ENCODE peak calls at places on chromosomes 1 and 21, in eight cellular contexts. I is choroid plexus epithelial cell, Y is AG04449, P is AG09309, O is neural progenitor cell, E is AG10803, F is OCI-LY7, J is lower lobe of right lung. X is an unnamed sample.

GRCh38 chr1:2391034-2391384 is 345 bp downstream of the MORN1 start:
- DNase-seq in F (peak; percentile 30), P (no peak), E (peak; percentile 18), O (peak; percentile 76), Y (no peak), I (peak; percentile 51), J (no peak), X (no peak)

GRCh38 chr1:158149577-158150269 is 31.0 kb upstream of the CD1D start:
- DNase-seq in I (peak; percentile 98), F (peak; percentile 48), J (peak; percentile 92), P (peak; percentile 78), E (peak; percentile 94), Y (peak; percentile 70), O (peak; percentile 88), X (peak; percentile 95)

GRCh38 chr1:167926486-167926997 is 9.9 kb upstream of the DCAF6 start:
- DNase-seq in Y (no peak), I (no peak), J (no peak), E (no peak), O (peak; percentile 18), F (no peak), P (no peak), X (no peak)

GRCh38 chr1:198595765-198596164 is 43.1 kb upstream of the PTPRC start:
- DNase-seq in O (no peak), Y (no peak), I (no peak), J (no peak), F (peak; percentile 41), E (no peak), P (no peak), X (no peak)

GRCh38 chr1:61781151-61781550 is 38.9 kb downstream of the PATJ start:
- DNase-seq in P (no peak), F (no peak), O (no peak), E (no peak), J (no peak), I (no peak), Y (no peak), X (no peak)

GRCh38 chr1:206041640-206042039 is 11.3 kb upstream of the RHEX start:
- DNase-seq in E (no peak), I (no peak), F (peak; percentile 53), Y (no peak), P (no peak), J (no peak), O (peak; percentile 16), X (no peak)

GRCh38 chr1:47431534-47431933 is 6.3 kb upstream of the FOXD2 start:
- DNase-seq in E (peak; percentile 78), F (peak; percentile 31), J (no peak), O (no peak), Y (no peak), I (peak; percentile 96), P (peak; percentile 59), X (no peak)

GRCh38 chr1:31398246-31398645 is 14.8 kb upstream of the SERINC2 start:
- DNase-seq in O (no peak), E (no peak), P (no peak), F (no peak), Y (no peak), I (no peak), J (no peak), X (no peak)

GRCh38 chr1:151289991-151290708 is 8.1 kb downstream of the ZNF687 start:
- DNase-seq in J (no peak), P (no peak), I (no peak), F (no peak), Y (no peak), E (no peak), O (no peak), X (no peak)

GRCh38 chr1:110872745-110873435 is at the start of gene CD53:
- DNase-seq in J (no peak), F (peak; percentile 91), I (no peak), O (no peak), E (no peak), P (no peak), Y (no peak), X (no peak)

GRCh38 chr1:156391145-156391677 is 22.2 kb downstream of the RHBG start:
- DNase-seq in I (no peak), E (no peak), Y (no peak), O (peak; percentile 54), P (no peak), F (no peak), J (no peak), X (no peak)

GRCh38 chr1:109425391-109425790 is 857 bp downstream of the PSMA5 start:
- DNase-seq in P (no peak), E (no peak), Y (no peak), J (no peak), I (peak; percentile 63), F (peak; percentile 75), O (no peak), X (no peak)

GRCh38 chr1:2251786-2252185 is 23.7 kb downstream of the SKI start:
- DNase-seq in O (no peak), I (no peak), P (no peak), E (no peak), Y (no peak), J (peak; percentile 52), F (no peak), X (no peak)

GRCh38 chr1:203127672-203128611 is at the start of gene ADORA1:
- DNase-seq in I (peak; percentile 57), Y (no peak), P (no peak), O (peak; percentile 87), E (peak; percentile 53), F (no peak), J (peak; percentile 68), X (no peak)

GRCh38 chr1:93042822-93043557 is 36.1 kb upstream of the MTF2 start:
- DNase-seq in F (no peak), P (no peak), Y (no peak), J (no peak), I (no peak), E (no peak), O (no peak), X (no peak)

GRCh38 chr1:214551436-214552173 is at the start of gene PTPN14:
- DNase-seq in Y (peak; percentile 67), O (peak; percentile 98), J (peak; percentile 90), P (peak; percentile 80), E (peak; percentile 97), F (no peak), I (peak; percentile 97), X (peak; percentile 72)

GRCh38 chr21:41943468-41944250 is 10.2 kb downstream of the C2CD2 start:
- DNase-seq in F (no peak), P (no peak), I (no peak), O (no peak), J (no peak), Y (no peak), E (no peak), X (no peak)

DNA sequence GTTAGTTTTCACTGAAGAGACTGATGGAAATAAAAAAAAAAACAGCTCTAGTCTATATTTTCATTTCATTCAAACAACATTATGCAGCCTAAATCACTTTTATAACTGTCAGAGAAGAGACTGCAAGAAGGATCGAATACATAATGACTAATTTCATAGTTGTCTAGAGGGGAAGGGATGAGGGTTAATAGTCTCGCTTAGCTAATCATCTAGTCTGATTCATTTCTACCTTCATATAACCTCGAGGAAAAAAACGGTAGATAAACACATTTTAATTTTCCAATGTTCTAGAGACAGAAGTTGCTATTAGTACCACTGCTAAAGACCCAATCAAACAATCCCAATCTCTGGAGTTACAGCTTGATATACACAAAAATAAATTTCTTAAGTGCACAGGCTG is 3.5 kb downstream of the FUBP1 start:
- DNase-seq in O (no peak), E (peak; percentile 26), J (no peak), Y (no peak), P (no peak), I (peak; percentile 48), F (no peak), X (no peak)
- H3K4me3 ChIP-seq in O (peak overlapping the region; percentile 100), E (peak overlapping the region; percentile 30), J (peak overlapping the region; percentile 76), Y (no peak overlapping the region), P (no peak overlapping the region), I (peak overlapping the region; percentile 36), F (peak overlapping the region; percentile 87), X (peak overlapping the region; percentile 98)

DNA sequence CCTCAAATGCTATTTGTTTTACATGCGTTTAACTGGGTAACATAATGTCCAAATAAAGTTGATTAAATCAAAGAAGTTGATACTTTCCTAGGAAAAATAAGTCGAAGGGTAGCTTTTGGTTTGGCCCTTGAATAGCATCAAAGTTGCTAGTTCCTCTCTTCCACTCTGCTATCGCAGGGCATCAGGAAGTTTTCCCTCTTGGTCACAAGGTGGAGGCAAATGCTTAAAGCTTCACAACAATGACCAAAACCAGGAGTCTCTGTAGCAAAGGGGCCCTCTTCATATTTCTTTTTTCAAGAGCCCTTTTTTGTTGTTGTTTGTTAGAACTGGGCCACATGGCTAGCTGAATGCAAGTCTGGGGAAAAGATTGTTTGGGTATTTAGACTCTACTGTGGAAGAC is 668.4 kb downstream of the KCNT2 start:
- DNase-seq in J (no peak), E (no peak), O (peak; percentile 69), F (no peak), Y (no peak), I (peak; percentile 6), P (no peak), X (no peak)
- TF ChIP-seq CTCF in J (no peak), E (no peak), O (peak; percentile 63), F (no peak), Y (no peak), I (no peak), P (no peak), X (peak; percentile 17)

GRCh38 chr1:161825831-161826230 is 59.7 kb downstream of the ATF6 start:
- DNase-seq in I (no peak), O (peak; percentile 3), E (no peak), J (no peak), Y (no peak), P (no peak), F (no peak), X (no peak)

GRCh38 chr1:161824618-161825017 is 58.5 kb downstream of the ATF6 start:
- DNase-seq in I (no peak), Y (no peak), P (no peak), J (no peak), F (no peak), O (no peak), E (no peak), X (no peak)

GRCh38 chr1:161820914-161821313 is 54.8 kb downstream of the ATF6 start:
- DNase-seq in F (no peak), Y (no peak), O (no peak), I (no peak), J (no peak), P (no peak), E (no peak), X (no peak)

GRCh38 chr1:161827786-161828185 is 61.7 kb downstream of the ATF6 start:
- DNase-seq in J (no peak), Y (no peak), O (no peak), P (no peak), E (no peak), I (no peak), F (no peak), X (no peak)

DNA sequence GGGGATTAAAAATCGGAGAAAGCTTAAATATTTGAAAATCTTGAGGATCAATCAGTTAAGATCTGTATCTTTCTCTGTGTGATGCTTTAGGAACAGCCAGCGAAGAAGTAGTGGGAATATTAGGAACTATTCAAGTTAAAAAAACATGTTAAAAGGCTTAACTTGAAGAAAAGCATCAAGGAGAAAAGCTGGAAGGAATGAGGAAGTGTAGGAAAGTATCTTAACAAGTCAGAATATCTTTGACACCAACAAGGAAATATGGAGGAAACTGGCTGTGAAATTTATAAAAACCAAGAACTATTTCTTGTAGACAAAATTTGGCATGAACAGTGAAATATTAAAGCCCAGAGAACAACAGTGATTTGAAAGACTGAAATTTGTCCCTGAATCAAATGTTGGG is 60.4 kb downstream of the ATF6 start:
- DNase-seq in Y (no peak), P (no peak), I (no peak), O (no peak), F (no peak), E (no peak), J (no peak), X (no peak)
- H3K4me3 ChIP-seq in Y (no peak overlapping the region), P (no peak overlapping the region), I (no peak overlapping the region), O (no peak overlapping the region), F (no peak overlapping the region), E (no peak overlapping the region), J (no peak overlapping the region), X (no peak overlapping the region)

GRCh38 chr1:16138772-16139221 is 17.1 kb downstream of the EPHA2 start:
- DNase-seq in E (no peak), O (no peak), P (no peak), Y (no peak), J (no peak), I (no peak), F (no peak), X (no peak)
- TF ChIP-seq CTCF in E (no peak), O (no peak), P (no peak), Y (no peak), J (no peak), I (peak; percentile 14), F (no peak), X (no peak)